ENCODE peak calls at places on chromosomes 2 and 18, in eight cellular contexts. S is amniotic epithelial cell, P is Kasumi-1, E is GM12891, F is NCI-H2171 treated with DMSO at 0.1 percent for 48 hours, N is HEK293T, U is NAMALWA, C is SW480. M is an unnamed sample.

GRCh38 chr2:68367918-68368656 is 3.0 kb downstream of the PLEK start:
- DNase-seq in S (peak), P (peak), E (no peak), F (no peak), N (no peak), U (no peak), C (no peak), M (no peak)

GRCh38 chr2:152098033-152098797 is 629 bp downstream of the CACNB4 start:
- DNase-seq in S (no peak), P (peak), E (peak), F (no peak), N (peak), U (no peak), C (peak), M (peak)

GRCh38 chr18:71398530-71398929 is 1109.7 kb downstream of the SOCS6 start:
- DNase-seq in S (no peak), P (peak), E (no peak), F (no peak), N (peak), U (peak), C (peak), M (no peak)

GRCh38 chr2:202378661-202379338 is 2.7 kb downstream of the BMPR2 start:
- DNase-seq in S (no peak), P (no peak), E (no peak), F (no peak), N (no peak), U (peak), C (no peak), M (no peak)

GRCh38 chr2:69993048-69993565 is 31.7 kb upstream of the ASPRV1 start:
- DNase-seq in S (no peak), P (no peak), E (no peak), F (no peak), N (no peak), U (no peak), C (no peak), M (no peak)

GRCh38 chr18:64258111-64258650 is 109.3 kb upstream of the LINC00305 start:
- DNase-seq in S (no peak), P (no peak), E (no peak), F (no peak), N (no peak), U (no peak), C (no peak), M (no peak)

GRCh38 chr2:226551522-226552250 is 247.9 kb downstream of the IRS1 start:
- DNase-seq in S (no peak), P (no peak), E (no peak), F (no peak), N (no peak), U (no peak), C (peak), M (no peak)

GRCh38 chr2:3766824-3767223 is 63.4 kb downstream of the DCDC2C start:
- DNase-seq in S (no peak), P (no peak), E (no peak), F (no peak), N (no peak), U (no peak), C (no peak), M (no peak)

M was measured in endothelial cell.